ENCODE peak calls at places on chromosomes 1 and 21, in five cellular contexts. One of them, this sample, is unnamed.

GRCh38 chr1:236603896-236604217 is 459 bp downstream of the HEATR1 start:
- DNase-seq in tibial artery: no peak
- DNase-seq in fibroblast of lung: peak
- DNase-seq in heart left ventricle: no peak
- DNase-seq in A549: peak
- DNase-seq in this sample: peak

GRCh38 chr21:33855190-33855589 is 60.4 kb downstream of the ATP5PO start:
- DNase-seq in heart left ventricle: no peak
- DNase-seq in A549: no peak
- DNase-seq in tibial artery: no peak
- DNase-seq in fibroblast of lung: no peak
- DNase-seq in this sample: no peak

GRCh38 chr1:16387201-16388185 is 20.5 kb downstream of the SZRD1 start:
- DNase-seq in fibroblast of lung: peak
- DNase-seq in heart left ventricle: no peak
- DNase-seq in A549: no peak
- DNase-seq in tibial artery: no peak
- DNase-seq in this sample: no peak

GRCh38 chr21:45533731-45534571 is 8.3 kb downstream of the SLC19A1 start:
- DNase-seq in fibroblast of lung: no peak
- DNase-seq in heart left ventricle: peak
- DNase-seq in A549: no peak
- DNase-seq in tibial artery: no peak
- DNase-seq in this sample: no peak

GRCh38 chr1:82788660-82789059 is 987.9 kb downstream of the ADGRL2 start:
- DNase-seq in tibial artery: no peak
- DNase-seq in A549: no peak
- DNase-seq in fibroblast of lung: no peak
- DNase-seq in heart left ventricle: no peak
- DNase-seq in this sample: no peak

GRCh38 chr1:111739222-111739983 is at the start of gene INKA2:
- DNase-seq in A549: peak
- DNase-seq in fibroblast of lung: peak
- DNase-seq in heart left ventricle: peak
- DNase-seq in tibial artery: peak
- DNase-seq in this sample: peak

GRCh38 chr1:981491-981954 is 370 bp downstream of the PERM1 start:
- DNase-seq in heart left ventricle: no peak
- DNase-seq in A549: no peak
- DNase-seq in fibroblast of lung: no peak
- DNase-seq in tibial artery: no peak
- DNase-seq in this sample: no peak

GRCh38 chr1:162631546-162632233 is 574 bp upstream of the DDR2 start:
- DNase-seq in A549: no peak
- DNase-seq in fibroblast of lung: peak
- DNase-seq in tibial artery: peak
- DNase-seq in heart left ventricle: peak
- DNase-seq in this sample: no peak

GRCh38 chr1:230691615-230692014 is 22.3 kb downstream of the AGT start:
- DNase-seq in fibroblast of lung: no peak
- DNase-seq in heart left ventricle: no peak
- DNase-seq in tibial artery: no peak
- DNase-seq in A549: no peak
- DNase-seq in this sample: no peak

GRCh38 chr1:41933106-41933505 is 14.4 kb upstream of the HIVEP3 start:
- DNase-seq in heart left ventricle: no peak
- DNase-seq in tibial artery: no peak
- DNase-seq in fibroblast of lung: no peak
- DNase-seq in A549: no peak
- DNase-seq in this sample: no peak

GRCh38 chr1:17696417-17697301 is 58.5 kb upstream of the ACTL8 start:
- DNase-seq in heart left ventricle: no peak
- DNase-seq in A549: peak
- DNase-seq in fibroblast of lung: peak
- DNase-seq in tibial artery: no peak
- DNase-seq in this sample: peak

GRCh38 chr1:175839678-175840669 is 96.6 kb upstream of the TNR start:
- DNase-seq in heart left ventricle: no peak
- DNase-seq in A549: no peak
- DNase-seq in fibroblast of lung: no peak
- DNase-seq in tibial artery: no peak
- DNase-seq in this sample: peak

GRCh38 chr1:15244813-15245212 is 2.2 kb upstream of the FHAD1 start:
- DNase-seq in tibial artery: no peak
- DNase-seq in fibroblast of lung: no peak
- DNase-seq in heart left ventricle: no peak
- DNase-seq in A549: no peak
- DNase-seq in this sample: no peak

GRCh38 chr1:32992489-32993214 is 28.0 kb upstream of the RNF19B start:
- DNase-seq in A549: peak
- DNase-seq in fibroblast of lung: peak
- DNase-seq in tibial artery: peak
- DNase-seq in heart left ventricle: peak
- DNase-seq in this sample: peak

GRCh38 chr1:153113416-153113815 is at the start of gene SPRR2F:
- DNase-seq in tibial artery: no peak
- DNase-seq in fibroblast of lung: no peak
- DNase-seq in A549: no peak
- DNase-seq in heart left ventricle: no peak
- DNase-seq in this sample: no peak

GRCh38 chr1:70434253-70434859 is 23.3 kb downstream of the CTH start:
- DNase-seq in tibial artery: no peak
- DNase-seq in A549: no peak
- DNase-seq in heart left ventricle: no peak
- DNase-seq in fibroblast of lung: no peak
- DNase-seq in this sample: no peak

GRCh38 chr1:154419620-154420020 is 14.5 kb downstream of the IL6R start:
- DNase-seq in A549: peak
- DNase-seq in tibial artery: peak
- DNase-seq in heart left ventricle: peak
- DNase-seq in fibroblast of lung: peak
- DNase-seq in this sample: no peak

GRCh38 chr1:176601358-176601757 is 138.4 kb downstream of the PAPPA2 start:
- DNase-seq in tibial artery: no peak
- DNase-seq in A549: no peak
- DNase-seq in fibroblast of lung: no peak
- DNase-seq in heart left ventricle: no peak
- DNase-seq in this sample: no peak

GRCh38 chr1:54543729-54544496 is 4.1 kb upstream of the ACOT11 start:
- DNase-seq in tibial artery: no peak
- DNase-seq in heart left ventricle: no peak
- DNase-seq in fibroblast of lung: no peak
- DNase-seq in A549: no peak
- DNase-seq in this sample: peak

GRCh38 chr1:81717230-81717629 is 83.5 kb upstream of the ADGRL2 start:
- DNase-seq in fibroblast of lung: peak
- DNase-seq in tibial artery: no peak
- DNase-seq in heart left ventricle: no peak
- DNase-seq in A549: peak
- DNase-seq in this sample: peak

GRCh38 chr1:47231314-47232186 is 475 bp downstream of the TAL1 start:
- DNase-seq in tibial artery: peak
- DNase-seq in A549: peak
- DNase-seq in fibroblast of lung: peak
- DNase-seq in heart left ventricle: peak
- DNase-seq in this sample: no peak

GRCh38 chr1:184574588-184574987 is 180.1 kb downstream of the EDEM3 start:
- DNase-seq in heart left ventricle: no peak
- DNase-seq in A549: no peak
- DNase-seq in fibroblast of lung: no peak
- DNase-seq in tibial artery: no peak
- DNase-seq in this sample: no peak

GRCh38 chr1:76287917-76288316 is 213.4 kb downstream of the ST6GALNAC3 start:
- DNase-seq in tibial artery: no peak
- DNase-seq in fibroblast of lung: no peak
- DNase-seq in heart left ventricle: no peak
- DNase-seq in A549: no peak
- DNase-seq in this sample: no peak

GRCh38 chr1:26287033-26287711 is 7.3 kb downstream of the SH3BGRL3 start:
- DNase-seq in tibial artery: peak
- DNase-seq in fibroblast of lung: no peak
- DNase-seq in heart left ventricle: no peak
- DNase-seq in A549: no peak
- DNase-seq in this sample: no peak

GRCh38 chr1:187261637-187262036 is 432.9 kb downstream of the PLA2G4A start:
- DNase-seq in heart left ventricle: no peak
- DNase-seq in tibial artery: no peak
- DNase-seq in fibroblast of lung: no peak
- DNase-seq in A549: no peak
- DNase-seq in this sample: no peak

GRCh38 chr1:243939167-243939848 is 89.3 kb upstream of the AKT3 start:
- DNase-seq in fibroblast of lung: peak
- DNase-seq in tibial artery: no peak
- DNase-seq in A549: peak
- DNase-seq in heart left ventricle: no peak
- DNase-seq in this sample: no peak

GRCh38 chr1:114236517-114236916 is 82.8 kb upstream of the SYT6 start:
- DNase-seq in tibial artery: no peak
- DNase-seq in fibroblast of lung: no peak
- DNase-seq in heart left ventricle: no peak
- DNase-seq in A549: no peak
- DNase-seq in this sample: no peak

GRCh38 chr1:236282159-236282716 is 480 bp upstream of the ERO1B start:
- DNase-seq in heart left ventricle: no peak
- DNase-seq in fibroblast of lung: peak
- DNase-seq in tibial artery: peak
- DNase-seq in A549: no peak
- DNase-seq in this sample: peak

GRCh38 chr1:50271968-50272578 is 151.2 kb downstream of the DMRTA2 start:
- DNase-seq in A549: peak
- DNase-seq in fibroblast of lung: no peak
- DNase-seq in tibial artery: no peak
- DNase-seq in heart left ventricle: no peak
- DNase-seq in this sample: peak

GRCh38 chr1:230501845-230502244 is 75.7 kb upstream of the PGBD5 start:
- DNase-seq in tibial artery: no peak
- DNase-seq in fibroblast of lung: no peak
- DNase-seq in A549: no peak
- DNase-seq in heart left ventricle: no peak
- DNase-seq in this sample: no peak

GRCh38 chr1:85862456-85862855 is 154.2 kb upstream of the ZNHIT6 start:
- DNase-seq in heart left ventricle: no peak
- DNase-seq in A549: peak
- DNase-seq in tibial artery: no peak
- DNase-seq in fibroblast of lung: peak
- DNase-seq in this sample: no peak

GRCh38 chr1:178560871-178561376 is 48.0 kb downstream of the TEX35 start:
- DNase-seq in tibial artery: no peak
- DNase-seq in A549: no peak
- DNase-seq in fibroblast of lung: no peak
- DNase-seq in heart left ventricle: no peak
- DNase-seq in this sample: no peak

GRCh38 chr1:161420763-161421455 is 53.2 kb upstream of the CFAP126 start:
- DNase-seq in heart left ventricle: no peak
- DNase-seq in fibroblast of lung: peak
- DNase-seq in tibial artery: no peak
- DNase-seq in A549: peak
- DNase-seq in this sample: no peak

GRCh38 chr1:223835754-223836153 is 10.0 kb downstream of the TP53BP2 start:
- DNase-seq in A549: no peak
- DNase-seq in tibial artery: no peak
- DNase-seq in fibroblast of lung: no peak
- DNase-seq in heart left ventricle: no peak
- DNase-seq in this sample: no peak

GRCh38 chr1:56080123-56080522 is 499.2 kb downstream of the PLPP3 start:
- DNase-seq in tibial artery: no peak
- DNase-seq in A549: no peak
- DNase-seq in fibroblast of lung: no peak
- DNase-seq in heart left ventricle: no peak
- DNase-seq in this sample: peak

GRCh38 chr1:67524143-67525052 is 94.2 kb upstream of the SERBP1 start:
- DNase-seq in heart left ventricle: no peak
- DNase-seq in A549: no peak
- DNase-seq in fibroblast of lung: no peak
- DNase-seq in tibial artery: no peak
- DNase-seq in this sample: no peak
- TF ChIP-seq CTCF in heart left ventricle: no peak
- TF ChIP-seq CTCF in A549: no peak
- TF ChIP-seq CTCF in fibroblast of lung: no peak
- TF ChIP-seq CTCF in tibial artery: no peak
- TF ChIP-seq CTCF in this sample: no peak

DNA sequence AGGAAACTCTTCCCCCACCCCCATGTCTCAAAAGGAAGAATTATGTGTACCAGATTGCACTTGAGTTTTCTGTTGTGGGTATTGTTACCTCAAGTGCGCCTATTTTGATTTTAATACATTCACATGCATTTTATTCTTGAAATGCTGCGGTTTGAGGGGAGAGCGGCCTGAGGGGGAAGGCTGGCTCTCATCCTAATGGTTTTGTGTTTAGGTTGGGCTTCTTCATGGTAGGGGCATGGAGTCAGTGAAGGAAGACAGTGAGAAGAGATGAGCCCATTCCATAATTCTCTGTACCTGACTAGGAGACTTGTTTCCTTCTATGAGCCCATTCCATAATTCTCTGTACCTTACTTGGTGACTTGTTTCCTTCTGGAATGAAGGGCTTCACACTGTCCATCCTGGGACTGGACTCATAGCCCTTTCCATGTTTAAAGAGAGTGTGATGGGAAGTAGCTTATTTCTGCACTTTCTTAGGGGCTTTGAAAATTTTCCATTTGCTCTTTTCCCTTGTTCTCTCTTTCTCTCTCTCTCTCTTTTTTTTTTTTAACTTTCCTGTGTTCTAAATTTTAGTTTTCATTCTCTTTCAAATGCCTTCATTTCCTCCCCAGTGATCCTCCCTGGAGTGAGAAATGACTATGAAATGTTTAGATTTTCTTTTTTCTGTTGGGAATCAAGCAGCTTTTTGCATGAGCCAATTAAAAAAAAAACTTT is 1.9 kb downstream of the AK4 start:
- DNase-seq in A549: no peak
- DNase-seq in tibial artery: no peak
- DNase-seq in fibroblast of lung: no peak
- DNase-seq in heart left ventricle: no peak
- DNase-seq in this sample: no peak
- H3K27ac ChIP-seq in A549: no peak
- H3K27ac ChIP-seq in tibial artery: peak
- H3K27ac ChIP-seq in fibroblast of lung: no peak
- H3K27ac ChIP-seq in heart left ventricle: peak
- H3K27ac ChIP-seq in this sample: no peak

DNA sequence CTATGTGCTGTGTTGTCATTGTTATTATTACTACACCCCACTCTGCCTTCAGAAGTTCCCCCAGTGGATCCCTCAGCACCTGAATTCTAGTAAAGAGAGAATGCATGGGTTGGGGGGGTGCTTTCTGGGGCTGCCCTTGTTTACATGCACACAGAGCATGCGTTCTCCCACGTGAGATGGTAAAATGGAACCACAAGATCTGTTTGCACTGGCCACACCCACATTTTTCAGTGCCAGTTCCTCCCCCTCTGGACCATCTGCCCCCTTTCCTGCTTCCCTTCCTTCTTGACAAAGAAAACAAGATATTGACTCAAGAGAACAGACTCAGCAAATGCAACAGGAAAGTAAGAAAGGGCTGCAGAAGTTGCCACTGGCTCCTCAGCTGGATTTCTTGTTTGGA is 8.9 kb downstream of the SLC6A17 start:
- DNase-seq in heart left ventricle: no peak
- DNase-seq in fibroblast of lung: no peak
- DNase-seq in A549: no peak
- DNase-seq in tibial artery: no peak
- DNase-seq in this sample: no peak
- TF ChIP-seq CTCF in heart left ventricle: no peak
- TF ChIP-seq CTCF in fibroblast of lung: no peak
- TF ChIP-seq CTCF in A549: no peak
- TF ChIP-seq CTCF in tibial artery: no peak
- TF ChIP-seq CTCF in this sample: no peak

GRCh38 chr1:24322636-24323177 is 3.5 kb downstream of the GRHL3 start:
- DNase-seq in A549: no peak
- DNase-seq in heart left ventricle: no peak
- DNase-seq in tibial artery: no peak
- DNase-seq in fibroblast of lung: peak
- DNase-seq in this sample: no peak
- H3K27ac ChIP-seq in A549: no peak
- H3K27ac ChIP-seq in heart left ventricle: no peak
- H3K27ac ChIP-seq in tibial artery: peak
- H3K27ac ChIP-seq in fibroblast of lung: no peak
- H3K27ac ChIP-seq in this sample: peak

This sample was measured in RWPE1.